ENCODE peak calls at places on chromosomes 3 and 15, in five cellular contexts. M is mesothelial cell of epicardium; Y is T follicular helper cell; L is AG09309; K is activated CD8-positive, alpha-beta memory T cell treated with anti-CD3 and anti-CD28 coated beads, Interleukin-2, amount 10 ng/mL, durations not matched to agents 7 days and 5 days. Q is an unnamed sample.

GRCh38 chr3:49020335-49021212 is 1.3 kb upstream of the NDUFAF3 start:
- DNase-seq in M (no peak), Y (no peak), L (no peak), K (peak), Q (no peak)

GRCh38 chr3:196967412-196968232 is 1.0 kb downstream of the PIGZ start:
- DNase-seq in M (no peak), Y (no peak), L (no peak), K (no peak), Q (no peak)

GRCh38 chr15:70516408-70517193 is 246.8 kb downstream of the UACA start:
- DNase-seq in M (no peak), Y (no peak), L (no peak), K (no peak), Q (no peak)

GRCh38 chr3:49460956-49461355 is 9.1 kb upstream of the DAG1 start:
- DNase-seq in M (no peak), Y (no peak), L (no peak), K (no peak), Q (no peak)

GRCh38 chr3:57026918-57027317 is 33.5 kb upstream of the SPATA12 start:
- DNase-seq in M (no peak), Y (no peak), L (no peak), K (no peak), Q (no peak)

GRCh38 chr3:126448141-126448892 is 27.4 kb downstream of the ZXDC start:
- DNase-seq in M (peak), Y (no peak), L (no peak), K (no peak), Q (no peak)

GRCh38 chr15:71437919-71438318 is 322.6 kb downstream of the THSD4 start:
- DNase-seq in M (no peak), Y (no peak), L (no peak), K (no peak), Q (no peak)

GRCh38 chr3:125280966-125281365 is 68.4 kb upstream of the SLC12A8 start:
- DNase-seq in M (no peak), Y (no peak), L (no peak), K (no peak), Q (peak)

GRCh38 chr15:33243393-33243792 is 48.9 kb upstream of the FMN1 start:
- DNase-seq in M (no peak), Y (no peak), L (no peak), K (no peak), Q (no peak)

GRCh38 chr3:134327594-134327975 is 46.7 kb downstream of the AMOTL2 start:
- DNase-seq in M (no peak), Y (no peak), L (no peak), K (no peak), Q (no peak)

GRCh38 chr3:32325957-32326356 is 65.7 kb upstream of the CMTM7 start:
- DNase-seq in M (no peak), Y (no peak), L (no peak), K (no peak), Q (no peak)

GRCh38 chr15:65576669-65577068 is 34.3 kb downstream of the INTS14 start:
- DNase-seq in M (no peak), Y (no peak), L (peak), K (no peak), Q (no peak)

GRCh38 chr15:40782609-40783227 is 12.9 kb downstream of the C15orf62 start:
- DNase-seq in M (peak), Y (peak), L (no peak), K (peak), Q (no peak)

GRCh38 chr15:100867476-100867875 is 12.2 kb upstream of the ALDH1A3 start:
- DNase-seq in M (no peak), Y (no peak), L (no peak), K (no peak), Q (no peak)

GRCh38 chr3:46406786-46407611 is at the start of the genes CCR5AS and CCRL2:
- DNase-seq in M (no peak), Y (no peak), L (no peak), K (peak), Q (no peak)

GRCh38 chr3:182479766-182480336 is 313.5 kb upstream of the ATP11B start:
- DNase-seq in M (no peak), Y (no peak), L (no peak), K (no peak), Q (no peak)

GRCh38 chr3:159669024-159669476 is 319.6 kb upstream of the IL12A start:
- DNase-seq in M (no peak), Y (no peak), L (peak), K (no peak), Q (no peak)

GRCh38 chr3:15294914-15295313 is 37.5 kb downstream of the SH3BP5 start:
- DNase-seq in M (no peak), Y (no peak), L (no peak), K (no peak), Q (no peak)

GRCh38 chr15:63198315-63198714 is 8.9 kb downstream of the RAB8B start:
- DNase-seq in M (no peak), Y (no peak), L (no peak), K (no peak), Q (no peak)

GRCh38 chr15:57769266-57769665 is 62.8 kb downstream of the POLR2M start:
- DNase-seq in M (no peak), Y (no peak), L (peak), K (no peak), Q (no peak)

Q was measured in substantia nigra.